ENCODE peak calls at places on chromosomes 13 and 19, in eight cellular contexts. P is cardiac muscle cell; X is left ventricle myocardium inferior; G is tibial nerve; K is effector memory CD4-positive, alpha-beta T cell; S is GM23248; U is thyroid gland; T is ascending aorta. B is an unnamed sample.
A peak's percentile ranks its signal among the peaks of the same experiment; 100 is the strongest.

GRCh38 chr13:98998831-98999634 is 21.2 kb upstream of the DOCK9 start:
- DNase-seq in T (no peak), S (peak; percentile 35), P (no peak), K (no peak), X (no peak), G (no peak), U (no peak), B (no peak)

GRCh38 chr19:4624733-4625362 is 14.5 kb upstream of the TNFAIP8L1 start:
- DNase-seq in K (no peak), G (no peak), T (no peak), P (peak; percentile 41), S (no peak), X (no peak), U (no peak), B (no peak)

GRCh38 chr13:91398413-91399188 is at the start of gene GPC5:
- DNase-seq in X (peak; percentile 75), G (peak; percentile 55), U (peak; percentile 57), K (peak; percentile 72), S (peak; percentile 71), P (peak; percentile 59), T (peak; percentile 84), B (peak; percentile 89)

GRCh38 chr13:50012396-50013169 is 2.7 kb upstream of the KCNRG start:
- DNase-seq in S (no peak), U (no peak), X (no peak), K (no peak), G (no peak), T (no peak), P (peak; percentile 48), B (no peak)

GRCh38 chr13:80690208-80690607 is 349.3 kb upstream of the SPRY2 start:
- DNase-seq in K (no peak), T (no peak), X (no peak), U (no peak), G (no peak), P (no peak), S (no peak), B (no peak)

GRCh38 chr13:30322428-30322827 is 15.1 kb upstream of the KATNAL1 start:
- DNase-seq in T (no peak), G (no peak), P (no peak), U (no peak), X (no peak), S (no peak), K (no peak), B (no peak)

GRCh38 chr19:33374406-33374703 is 846 bp downstream of the CEBPG start:
- DNase-seq in G (no peak), S (peak; percentile 65), T (no peak), K (no peak), P (no peak), U (peak; percentile 45), X (no peak), B (peak; percentile 71)

GRCh38 chr19:7673995-7674667 is 2.8 kb upstream of the MCEMP1 start:
- DNase-seq in U (peak; percentile 32), G (no peak), K (no peak), T (peak; percentile 72), S (peak; percentile 74), P (peak; percentile 63), X (peak; percentile 70), B (no peak)

GRCh38 chr19:436413-436950 is 24.4 kb downstream of the SHC2 start:
- DNase-seq in U (no peak), S (no peak), K (no peak), T (no peak), G (no peak), P (no peak), X (no peak), B (no peak)

GRCh38 chr19:13102666-13103584 is at the start of gene LYL1:
- DNase-seq in U (peak; percentile 37), P (peak; percentile 84), G (no peak), S (no peak), X (peak; percentile 87), K (no peak), T (peak; percentile 88), B (peak; percentile 95)

GRCh38 chr19:4278926-4279529 is at the start of gene SHD:
- DNase-seq in S (no peak), X (no peak), T (no peak), U (no peak), K (no peak), G (no peak), P (no peak), B (no peak)

GRCh38 chr13:110179116-110179857 is 127.7 kb downstream of the COL4A1 start:
- DNase-seq in K (no peak), G (no peak), U (no peak), T (no peak), S (no peak), P (no peak), X (no peak), B (no peak)

GRCh38 chr19:29752450-29753025 is 37.5 kb upstream of the C19orf12 start:
- DNase-seq in P (no peak), G (no peak), S (no peak), U (no peak), K (no peak), T (no peak), X (no peak), B (no peak)

GRCh38 chr19:47352095-47352494 is 3.0 kb downstream of the DHX34 start:
- DNase-seq in T (no peak), U (no peak), P (no peak), S (no peak), K (no peak), X (no peak), G (no peak), B (no peak)

GRCh38 chr19:44626067-44626624 is 12.8 kb downstream of the IGSF23 start:
- DNase-seq in K (no peak), P (peak; percentile 93), G (no peak), T (no peak), U (peak; percentile 15), X (no peak), S (peak; percentile 96), B (no peak)

DNA sequence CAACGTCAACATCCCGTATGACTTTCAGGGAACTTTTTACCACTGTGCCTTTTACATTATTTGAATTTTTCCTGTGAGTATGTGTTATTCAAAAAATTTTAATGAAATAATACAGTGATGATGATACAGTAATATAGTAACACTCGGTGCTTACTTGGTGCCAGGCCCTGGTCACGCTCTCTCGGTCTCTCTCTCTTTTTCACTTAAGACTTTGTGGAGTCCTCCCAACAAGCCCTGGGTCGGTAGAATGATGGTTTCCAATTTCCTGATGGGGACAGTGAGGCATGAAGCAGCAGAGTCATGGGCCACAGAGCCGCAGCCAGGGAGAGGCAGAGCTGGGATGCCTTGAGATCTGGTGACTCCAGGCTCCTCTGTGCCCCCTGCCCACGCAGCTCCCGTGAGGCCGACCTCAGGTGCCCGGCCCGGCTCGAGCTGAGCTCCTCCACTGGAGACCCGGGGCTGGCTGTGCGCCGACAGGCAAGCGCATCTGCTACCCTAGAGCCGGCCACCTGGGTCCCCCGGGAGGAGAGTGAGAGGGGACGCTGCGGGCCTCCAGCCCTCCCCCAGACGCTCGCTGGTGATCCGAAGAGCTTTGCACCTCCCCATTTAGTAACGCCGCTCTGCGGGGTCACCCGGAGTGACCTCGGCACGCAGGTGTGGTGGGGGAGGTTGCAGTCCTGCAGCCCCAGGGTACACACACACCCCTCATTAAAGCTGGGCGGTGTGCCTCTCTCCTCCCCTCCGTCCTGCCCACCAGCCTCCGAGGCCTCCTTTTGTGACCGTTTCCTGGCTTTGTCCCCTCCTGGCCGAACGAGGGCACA is 4.4 kb upstream of the SBK3 start:
- DNase-seq in U (peak; percentile 48), G (no peak), P (peak; percentile 79), K (no peak), T (peak; percentile 77), S (peak; percentile 91), X (no peak), B (no peak)
- H3K4me1 ChIP-seq in U (peaks cover 38% of the 10 kb centered on the region), G (no peaks in the 10 kb centered on the region), P (peaks cover 17% of the 10 kb centered on the region), K (no peaks in the 10 kb centered on the region), T (peaks cover 5% of the 10 kb centered on the region), S (peaks cover 20% of the 10 kb centered on the region), X (peaks cover 50% of the 10 kb centered on the region), B (no peaks in the 10 kb centered on the region)

GRCh38 chr13:45626731-45627374 is 11.3 kb upstream of the ERICH6B start:
- DNase-seq in U (no peak), G (no peak), S (peak; percentile 42), P (peak; percentile 4), T (no peak), K (no peak), X (no peak), B (no peak)
- H3K4me3 ChIP-seq in U (no peak overlapping the region), G (no peak overlapping the region), S (no peak overlapping the region), P (no peak overlapping the region), T (no peak overlapping the region), K (no peak overlapping the region), X (no peak overlapping the region), B (no peak overlapping the region)

DNA sequence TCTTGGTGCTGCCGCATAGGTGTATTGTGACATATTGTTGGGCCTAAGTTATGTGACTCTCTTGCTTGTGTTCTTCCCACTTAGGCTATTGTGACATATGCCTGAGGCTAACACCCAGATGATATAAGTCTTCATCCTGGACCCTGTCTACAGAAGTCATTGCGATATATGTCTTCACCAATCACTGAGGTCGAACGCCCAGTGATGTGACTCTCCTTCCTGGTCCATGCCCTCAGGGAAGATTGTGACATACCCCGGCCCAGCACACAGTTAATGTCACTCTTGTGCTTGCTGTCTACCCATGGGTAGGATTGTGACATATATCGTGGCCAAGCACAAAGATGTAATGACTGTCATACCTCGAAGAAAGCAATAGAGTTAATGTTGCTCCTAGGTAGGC is 16.9 kb upstream of the ZNF730 start:
- DNase-seq in G (no peak), S (no peak), U (no peak), X (no peak), K (no peak), T (no peak), P (no peak), B (no peak)
- H3K36me3 ChIP-seq in G (no peaks in the 10 kb centered on the region), S (no peaks in the 10 kb centered on the region), U (no peaks in the 10 kb centered on the region), X (no peaks in the 10 kb centered on the region), K (no peaks in the 10 kb centered on the region), T (peaks cover 4% of the 10 kb centered on the region), P (no peaks in the 10 kb centered on the region), B (no peaks in the 10 kb centered on the region)

GRCh38 chr19:56324425-56324824 is 9.8 kb upstream of the ZSCAN5A start:
- DNase-seq in P (no peak), G (no peak), S (no peak), U (no peak), K (no peak), X (no peak), T (no peak), B (no peak)

GRCh38 chr19:56316728-56317127 is 2.1 kb upstream of the ZSCAN5A start:
- DNase-seq in G (no peak), S (no peak), T (no peak), U (no peak), X (no peak), P (no peak), K (no peak), B (peak; percentile 41)

GRCh38 chr19:56321254-56321980 is 6.8 kb upstream of the ZSCAN5A start:
- DNase-seq in X (no peak), K (no peak), S (no peak), P (no peak), U (no peak), G (no peak), T (no peak), B (no peak)

GRCh38 chr19:56317749-56318148 is 3.1 kb upstream of the ZSCAN5A start:
- DNase-seq in P (no peak), K (no peak), X (no peak), T (no peak), G (no peak), U (no peak), S (no peak), B (no peak)

DNA sequence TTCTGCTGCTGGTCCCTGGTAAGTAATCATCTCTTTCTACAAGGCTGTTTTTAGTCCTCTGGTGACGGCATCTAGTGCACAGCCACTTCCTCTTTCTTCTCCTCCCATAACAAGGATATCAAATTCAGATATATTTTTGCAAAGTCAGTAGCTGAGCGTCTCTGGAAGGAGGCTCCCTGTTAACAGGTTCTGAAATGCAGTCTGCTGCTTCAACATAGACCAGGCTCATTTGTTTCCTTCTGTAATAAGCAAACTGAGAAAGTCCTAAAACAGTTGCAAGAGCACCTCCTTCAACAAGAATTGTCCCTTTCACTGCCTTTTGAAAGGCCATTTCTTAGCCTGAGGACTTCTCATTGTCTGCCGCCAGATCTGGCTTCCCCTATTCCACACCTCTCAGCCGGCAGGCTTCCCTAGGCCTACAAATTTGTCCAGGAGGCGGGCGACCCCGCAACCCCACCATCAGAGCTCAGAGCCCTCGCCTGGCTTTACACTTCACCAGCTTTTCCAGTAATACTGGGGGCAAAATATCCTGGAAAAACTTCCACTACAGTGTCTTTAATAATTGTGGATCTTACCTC is 7.4 kb upstream of the ZSCAN5A start:
- DNase-seq in S (no peak), U (no peak), T (no peak), X (no peak), G (no peak), K (no peak), P (no peak), B (no peak)
- H3K4me1 ChIP-seq in S (no peaks in the 10 kb centered on the region), U (no peaks in the 10 kb centered on the region), T (no peaks in the 10 kb centered on the region), X (peaks cover 28% of the 10 kb centered on the region), G (no peaks in the 10 kb centered on the region), K (no peaks in the 10 kb centered on the region), P (no peaks in the 10 kb centered on the region), B (no peaks in the 10 kb centered on the region)

B was measured in kidney.